ENCODE peak calls at places on chromosomes 11 and 22, in six cellular contexts. B is HFFc6; S is CD4-positive, alpha-beta T cell; N is Peyer's patch; K is gastrocnemius medialis; J is neural crest cell. E is an unnamed sample.
A peak's percentile ranks its signal among the peaks of the same experiment; 100 is the strongest.

GRCh38 chr22:39545310-39546063 is 12.9 kb upstream of the RPS19BP1 start:
- DNase-seq in B (no peak), S (peak; percentile 67), N (no peak), K (no peak), J (peak; percentile 76), E (no peak)

GRCh38 chr11:9060700-9061111 is 30.7 kb downstream of the SCUBE2 start:
- DNase-seq in B (no peak), S (no peak), N (no peak), K (no peak), J (no peak), E (no peak)

GRCh38 chr11:77188912-77189491 is 61.0 kb downstream of the MYO7A start:
- DNase-seq in B (no peak), S (no peak), N (no peak), K (no peak), J (no peak), E (no peak)

GRCh38 chr22:27218012-27218483 is 560.7 kb downstream of the MIAT start:
- DNase-seq in B (no peak), S (no peak), N (no peak), K (no peak), J (no peak), E (no peak)

GRCh38 chr11:80103149-80103859 is 662.5 kb upstream of the TENM4 start:
- DNase-seq in B (peak; percentile 97), S (no peak), N (no peak), K (no peak), J (no peak), E (no peak)

GRCh38 chr11:7321708-7322448 is 70.2 kb downstream of the SYT9 start:
- DNase-seq in B (no peak), S (no peak), N (no peak), K (no peak), J (no peak), E (no peak)

GRCh38 chr11:79431535-79431934 is 9.3 kb downstream of the TENM4 start:
- DNase-seq in B (peak; percentile 92), S (no peak), N (no peak), K (no peak), J (no peak), E (no peak)

GRCh38 chr11:14687456-14687855 is 43.9 kb downstream of the PDE3B start:
- DNase-seq in B (no peak), S (no peak), N (no peak), K (no peak), J (no peak), E (no peak)

GRCh38 chr11:84316866-84317560 is 1030.8 kb upstream of the CCDC90B start:
- DNase-seq in B (no peak), S (no peak), N (no peak), K (no peak), J (no peak), E (no peak)

GRCh38 chr11:8206251-8207079 is 37.6 kb upstream of the RIC3 start:
- DNase-seq in B (no peak), S (no peak), N (peak; percentile 24), K (peak; percentile 39), J (no peak), E (no peak)

GRCh38 chr22:47619631-47620030 is 857.2 kb downstream of the TBC1D22A start:
- DNase-seq in B (no peak), S (no peak), N (no peak), K (no peak), J (no peak), E (no peak)

GRCh38 chr22:35835998-35836691 is 118.5 kb downstream of the APOL5 start:
- DNase-seq in B (peak; percentile 81), S (no peak), N (no peak), K (peak; percentile 56), J (no peak), E (no peak)

GRCh38 chr22:22710719-22711531 is 66.5 kb downstream of the GGTLC2 start:
- DNase-seq in B (no peak), S (peak; percentile 77), N (peak; percentile 80), K (no peak), J (peak; percentile 59), E (peak; percentile 85)

GRCh38 chr11:12052676-12053605 is 44.5 kb upstream of the DKK3 start:
- DNase-seq in B (no peak), S (no peak), N (no peak), K (peak; percentile 9), J (no peak), E (no peak)

GRCh38 chr11:64916040-64916847 is 765 bp downstream of the ATG2A start:
- DNase-seq in B (no peak), S (peak; percentile 36), N (peak; percentile 66), K (peak; percentile 39), J (no peak), E (no peak)

GRCh38 chr22:25709758-25710157 is 32.2 kb upstream of the MYO18B start:
- DNase-seq in B (no peak), S (no peak), N (no peak), K (no peak), J (no peak), E (no peak)

GRCh38 chr11:66766681-66767080 is 37.7 kb upstream of the SPTBN2 start:
- DNase-seq in B (no peak), S (no peak), N (no peak), K (no peak), J (no peak), E (no peak)

GRCh38 chr22:21569459-21570161 is 2.1 kb downstream of the UBE2L3 start:
- DNase-seq in B (no peak), S (no peak), N (no peak), K (no peak), J (no peak), E (no peak)

GRCh38 chr22:18091916-18092526 is 14.2 kb downstream of the PEX26 start:
- DNase-seq in B (no peak), S (peak; percentile 34), N (peak; percentile 41), K (peak; percentile 72), J (no peak), E (peak; percentile 33)

GRCh38 chr11:114059278-114059983 is at the start of gene ZBTB16:
- DNase-seq in B (no peak), S (peak; percentile 40), N (peak; percentile 72), K (peak; percentile 91), J (peak; percentile 79), E (no peak)

GRCh38 chr22:33303109-33303508 is 244.9 kb upstream of the SYN3 start:
- DNase-seq in B (no peak), S (no peak), N (no peak), K (no peak), J (no peak), E (no peak)

GRCh38 chr11:70089631-70090030 is 11.5 kb downstream of the ANO1 start:
- DNase-seq in B (no peak), S (no peak), N (no peak), K (no peak), J (no peak), E (no peak)

DNA sequence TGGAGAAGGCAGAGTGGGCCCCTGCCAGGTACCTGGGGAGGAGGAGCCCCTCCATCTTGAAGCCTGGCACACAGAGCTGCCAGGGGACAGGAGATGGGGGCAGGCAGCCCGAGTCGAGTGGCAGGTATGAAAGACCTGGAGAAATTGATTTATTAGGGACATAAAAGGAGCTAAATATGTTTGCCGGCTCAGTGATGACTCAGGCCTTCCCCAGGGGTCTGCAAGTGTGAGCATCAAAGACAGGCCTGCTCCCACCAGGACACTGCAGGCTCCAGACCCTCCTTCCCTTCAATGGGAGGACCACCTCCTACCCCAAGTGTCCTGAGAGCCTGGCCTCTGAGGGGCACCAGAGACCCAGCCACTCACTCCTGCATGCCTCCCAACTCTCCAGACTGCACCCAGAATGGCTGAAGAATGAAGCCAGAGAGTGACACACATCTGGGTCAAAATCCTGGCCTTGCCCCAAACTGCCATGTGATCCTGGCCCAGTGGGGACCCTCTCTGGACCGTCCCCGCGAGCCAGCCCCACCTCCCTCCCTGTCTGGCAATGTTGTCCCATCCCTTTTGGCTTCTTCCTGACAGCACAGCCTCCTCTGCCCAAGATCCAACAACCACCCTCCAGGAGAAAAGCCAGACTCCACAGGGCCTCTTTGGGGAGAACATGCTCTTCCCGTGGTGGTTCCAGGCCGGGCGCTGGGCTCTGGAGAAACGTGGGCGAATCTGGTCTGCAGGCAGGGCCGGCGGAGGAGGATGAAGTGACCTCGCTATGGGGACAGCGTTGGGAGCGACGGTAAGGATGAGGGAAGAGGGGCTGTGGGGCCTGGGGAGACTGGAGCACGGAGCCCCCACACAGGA is 36.2 kb downstream of the CYTH4 start:
- DNase-seq in B (no peak), S (no peak), N (no peak), K (no peak), J (no peak), E (no peak)
- TF ChIP-seq CTCF in B (peak; percentile 29), S (no peak), N (no peak), K (no peak), J (no peak), E (no peak)

DNA sequence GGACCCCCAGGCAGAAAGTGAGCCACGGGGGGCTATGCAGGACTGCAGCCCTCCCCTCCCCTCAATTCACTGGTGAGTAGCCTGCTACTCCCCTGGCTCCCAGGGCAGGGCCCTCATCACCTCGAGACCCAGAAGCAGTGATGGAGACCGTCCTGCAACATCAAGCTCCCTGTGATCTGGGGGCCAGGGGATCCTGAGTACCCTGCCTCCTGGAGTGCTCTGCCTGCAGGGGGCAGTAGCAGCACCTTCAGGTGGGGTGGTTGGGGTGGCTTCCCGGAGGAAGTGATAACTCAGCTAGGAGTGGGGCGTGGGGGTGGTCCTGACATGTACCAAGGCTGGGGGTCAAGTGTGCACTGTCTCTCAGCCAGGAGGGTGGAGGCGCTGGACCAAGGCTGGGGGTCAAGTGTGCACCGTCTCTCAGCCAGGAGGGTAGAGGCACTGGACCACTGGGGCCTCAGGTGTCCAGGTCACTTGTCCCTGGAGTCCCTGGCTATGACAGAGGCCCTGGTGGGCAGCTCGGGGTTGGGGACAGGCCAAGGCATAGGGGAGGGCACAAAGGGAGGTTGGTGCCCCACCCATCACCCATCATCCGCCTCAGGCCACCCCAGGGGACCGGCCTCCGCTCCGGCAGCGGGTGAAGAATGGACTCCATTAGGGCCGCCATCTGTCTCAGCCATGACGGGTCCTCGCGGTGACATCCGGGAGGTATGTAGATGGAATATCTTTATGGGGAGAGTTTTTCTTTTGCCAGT is 9.4 kb downstream of the RTN4R start:
- DNase-seq in B (no peak), S (no peak), N (no peak), K (no peak), J (no peak), E (no peak)
- TF ChIP-seq CTCF in B (peak; percentile 63), S (peak; percentile 27), N (no peak), K (no peak), J (peak; percentile 35), E (no peak)

GRCh38 chr22:37533995-37534394 is 14.8 kb upstream of the CARD10 start:
- DNase-seq in B (peak; percentile 69), S (no peak), N (no peak), K (no peak), J (no peak), E (no peak)
- TF ChIP-seq CTCF in B (no peak), S (no peak), N (no peak), K (no peak), J (no peak), E (no peak)

DNA sequence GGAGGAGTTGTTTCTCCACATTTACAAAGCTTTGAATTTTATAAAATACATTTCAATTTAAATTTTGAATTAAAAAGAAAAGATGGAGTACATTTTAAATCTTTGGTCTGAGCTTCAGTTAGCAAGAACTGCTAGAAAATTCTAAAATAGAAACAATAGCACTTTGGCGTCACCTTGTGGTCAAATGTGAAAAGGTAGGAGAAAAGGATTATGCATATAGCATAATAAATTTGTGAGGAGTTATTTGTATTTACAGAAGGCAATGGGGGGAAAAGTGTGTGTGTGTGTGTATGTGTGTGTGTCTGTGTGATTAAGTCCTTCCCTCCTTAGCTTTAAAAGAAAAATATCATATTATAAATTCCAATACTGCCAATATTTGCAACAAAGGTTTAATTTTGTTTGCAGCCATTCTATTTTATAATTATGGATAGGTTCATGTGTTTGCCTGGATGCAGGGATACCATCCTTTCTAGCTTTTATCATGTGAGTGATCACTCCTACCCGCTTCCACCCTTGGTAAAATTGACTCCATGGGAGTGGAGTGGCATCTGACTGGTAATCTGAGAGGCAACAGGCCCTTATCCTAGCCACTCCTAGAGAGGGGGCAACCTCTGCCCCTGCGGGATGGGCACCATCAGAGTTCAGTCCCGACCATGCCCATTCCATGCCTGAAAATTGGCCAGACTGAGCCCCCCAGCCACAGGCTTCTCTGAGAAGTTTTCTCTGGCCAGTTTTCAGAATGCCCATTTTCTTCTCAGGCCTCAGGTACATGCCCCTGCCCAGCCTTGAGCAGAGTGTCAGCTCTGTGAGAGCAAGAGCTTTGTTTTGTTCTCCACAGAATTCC is 13.6 kb upstream of the LGR4 start:
- DNase-seq in B (peak; percentile 72), S (no peak), N (no peak), K (no peak), J (peak; percentile 67), E (no peak)
- TF ChIP-seq CTCF in B (peak; percentile 99), S (peak; percentile 87), N (peak; percentile 99), K (peak; percentile 93), J (peak; percentile 97), E (no peak)